ENCODE peak calls at places on chromosomes 5 and 9, in seven cellular contexts. N is cardiac fibroblast, E is psoas muscle, K is kidney, W is glutamatergic neuron, M is cardiac muscle cell, O is neural progenitor cell. I is an unnamed sample.

GRCh38 chr5:140808889-140809291 is 2.0 kb downstream of the PCDHA4 start:
- DNase-seq in N (no peak), E (no peak), K (peak), W (no peak), M (no peak), O (no peak), I (no peak)

GRCh38 chr5:142520885-142521284 is 165.0 kb downstream of the FGF1 start:
- DNase-seq in N (no peak), E (no peak), K (no peak), W (no peak), M (no peak), O (no peak), I (no peak)

GRCh38 chr9:28808042-28808441 is 1234.8 kb upstream of the C9orf72 start:
- DNase-seq in N (peak), E (no peak), K (no peak), W (no peak), M (no peak), O (no peak), I (no peak)

GRCh38 chr9:122197334-122197872 is 31.4 kb downstream of the LHX6 start:
- DNase-seq in N (no peak), E (no peak), K (no peak), W (peak), M (no peak), O (no peak), I (no peak)

GRCh38 chr9:4475301-4475700 is 15.0 kb upstream of the SLC1A1 start:
- DNase-seq in N (peak), E (no peak), K (no peak), W (no peak), M (no peak), O (no peak), I (no peak)

GRCh38 chr5:91091471-91092234 is 291.5 kb downstream of the ARRDC3 start:
- DNase-seq in N (no peak), E (no peak), K (no peak), W (no peak), M (no peak), O (no peak), I (no peak)

GRCh38 chr5:148858547-148858946 is 32.1 kb downstream of the ADRB2 start:
- DNase-seq in N (no peak), E (no peak), K (no peak), W (no peak), M (no peak), O (no peak), I (no peak)

GRCh38 chr9:8916771-8917170 is 1117.2 kb upstream of the DMAC1 start:
- DNase-seq in N (no peak), E (no peak), K (no peak), W (no peak), M (no peak), O (no peak), I (no peak)

GRCh38 chr5:110038297-110038997 is 348.7 kb downstream of the MAN2A1 start:
- DNase-seq in N (peak), E (no peak), K (no peak), W (no peak), M (no peak), O (no peak), I (no peak)

GRCh38 chr5:137753227-137753985 is 757 bp downstream of the HNRNPA0 start:
- DNase-seq in N (no peak), E (peak), K (peak), W (peak), M (peak), O (peak), I (peak)

GRCh38 chr5:63211413-63212132 is 633.0 kb downstream of the LRRC70 start:
- DNase-seq in N (no peak), E (no peak), K (no peak), W (no peak), M (no peak), O (no peak), I (no peak)

GRCh38 chr9:81755721-81756120 is 66.4 kb upstream of the TLE1 start:
- DNase-seq in N (no peak), E (no peak), K (no peak), W (no peak), M (no peak), O (no peak), I (no peak)

GRCh38 chr5:71922584-71923106 is 184.6 kb upstream of the MAP1B start:
- DNase-seq in N (peak), E (no peak), K (no peak), W (no peak), M (no peak), O (no peak), I (no peak)

GRCh38 chr5:138654281-138654867 is 79.2 kb upstream of the HSPA9 start:
- DNase-seq in N (no peak), E (no peak), K (peak), W (peak), M (no peak), O (no peak), I (no peak)

GRCh38 chr9:83070257-83070656 is 7.3 kb upstream of the RASEF start:
- DNase-seq in N (no peak), E (no peak), K (no peak), W (no peak), M (no peak), O (no peak), I (no peak)

GRCh38 chr5:178587793-178588611 is 2.2 kb downstream of the COL23A1 start:
- DNase-seq in N (no peak), E (no peak), K (no peak), W (no peak), M (peak), O (peak), I (no peak)

GRCh38 chr5:166356096-166356495 is 1935.3 kb upstream of the WWC1 start:
- DNase-seq in N (no peak), E (no peak), K (no peak), W (no peak), M (no peak), O (no peak), I (no peak)

GRCh38 chr9:70049672-70050271 is 6.1 kb downstream of the MAMDC2 start:
- DNase-seq in N (peak), E (peak), K (peak), W (no peak), M (no peak), O (no peak), I (no peak)

GRCh38 chr9:136044207-136044970 is 50.7 kb downstream of the NACC2 start:
- DNase-seq in N (no peak), E (no peak), K (peak), W (no peak), M (no peak), O (no peak), I (no peak)

GRCh38 chr9:26326473-26327044 is 566.0 kb downstream of the CAAP1 start:
- DNase-seq in N (peak), E (no peak), K (no peak), W (peak), M (peak), O (peak), I (peak)

GRCh38 chr9:33813712-33814641 is 3.0 kb upstream of the UBE2R2 start:
- DNase-seq in N (peak), E (no peak), K (peak), W (no peak), M (peak), O (peak), I (no peak)

GRCh38 chr9:81609782-81610738 is 79.3 kb downstream of the TLE1 start:
- DNase-seq in N (peak), E (no peak), K (peak), W (no peak), M (peak), O (no peak), I (no peak)

GRCh38 chr5:138523406-138523805 is 19.6 kb downstream of the ETF1 start:
- DNase-seq in N (no peak), E (no peak), K (no peak), W (no peak), M (no peak), O (peak), I (no peak)

GRCh38 chr5:10745133-10745532 is 15.9 kb downstream of the DAP start:
- DNase-seq in N (no peak), E (no peak), K (no peak), W (no peak), M (no peak), O (no peak), I (no peak)

GRCh38 chr5:10744681-10745080 is 16.4 kb downstream of the DAP start:
- DNase-seq in N (no peak), E (no peak), K (no peak), W (no peak), M (no peak), O (no peak), I (no peak)

GRCh38 chr5:10737880-10738279 is 23.2 kb downstream of the DAP start:
- DNase-seq in N (no peak), E (no peak), K (no peak), W (no peak), M (no peak), O (no peak), I (no peak)

GRCh38 chr5:10740384-10740783 is 20.6 kb downstream of the DAP start:
- DNase-seq in N (no peak), E (no peak), K (no peak), W (no peak), M (no peak), O (no peak), I (no peak)

GRCh38 chr5:10741661-10742060 is 19.4 kb downstream of the DAP start:
- DNase-seq in N (no peak), E (no peak), K (no peak), W (no peak), M (no peak), O (no peak), I (no peak)
- TF ChIP-seq CTCF in N (peak), E (no peak), K (no peak), W (no peak), M (no peak), O (peak), I (no peak)

GRCh38 chr5:151924564-151925395 is at the start of gene GLRA1:
- DNase-seq in N (peak), E (peak), K (peak), W (no peak), M (peak), O (peak), I (peak)

GRCh38 chr5:151925396-151925750 is 722 bp upstream of the GLRA1 start:
- DNase-seq in N (no peak), E (no peak), K (no peak), W (no peak), M (no peak), O (no peak), I (no peak)

GRCh38 chr5:151926186-151926585 is 1.5 kb upstream of the GLRA1 start:
- DNase-seq in N (no peak), E (no peak), K (no peak), W (no peak), M (no peak), O (peak), I (no peak)

GRCh38 chr5:151917931-151918330 is 6.7 kb downstream of the GLRA1 start:
- DNase-seq in N (no peak), E (no peak), K (no peak), W (no peak), M (no peak), O (peak), I (peak)

GRCh38 chr5:151923865-151924264 is 786 bp downstream of the GLRA1 start:
- DNase-seq in N (no peak), E (no peak), K (no peak), W (peak), M (peak), O (peak), I (no peak)
- TF ChIP-seq CTCF in N (peak), E (no peak), K (no peak), W (peak), M (peak), O (peak), I (peak)

GRCh38 chr9:130328349-130328801 is 62.8 kb downstream of the HMCN2 start:
- DNase-seq in N (peak), E (peak), K (peak), W (no peak), M (no peak), O (no peak), I (no peak)

GRCh38 chr9:130327781-130328348 is 62.3 kb downstream of the HMCN2 start:
- DNase-seq in N (peak), E (peak), K (peak), W (no peak), M (peak), O (no peak), I (no peak)

GRCh38 chr9:130325921-130326320 is 60.4 kb downstream of the HMCN2 start:
- DNase-seq in N (no peak), E (no peak), K (no peak), W (no peak), M (no peak), O (no peak), I (no peak)

GRCh38 chr9:130329061-130329460 is 63.5 kb downstream of the HMCN2 start:
- DNase-seq in N (no peak), E (no peak), K (no peak), W (no peak), M (no peak), O (no peak), I (no peak)

GRCh38 chr9:130327070-130327780 is 61.7 kb downstream of the HMCN2 start:
- DNase-seq in N (no peak), E (no peak), K (no peak), W (peak), M (peak), O (peak), I (no peak)
- TF ChIP-seq CTCF in N (peak), E (no peak), K (no peak), W (peak), M (peak), O (peak), I (peak)

DNA sequence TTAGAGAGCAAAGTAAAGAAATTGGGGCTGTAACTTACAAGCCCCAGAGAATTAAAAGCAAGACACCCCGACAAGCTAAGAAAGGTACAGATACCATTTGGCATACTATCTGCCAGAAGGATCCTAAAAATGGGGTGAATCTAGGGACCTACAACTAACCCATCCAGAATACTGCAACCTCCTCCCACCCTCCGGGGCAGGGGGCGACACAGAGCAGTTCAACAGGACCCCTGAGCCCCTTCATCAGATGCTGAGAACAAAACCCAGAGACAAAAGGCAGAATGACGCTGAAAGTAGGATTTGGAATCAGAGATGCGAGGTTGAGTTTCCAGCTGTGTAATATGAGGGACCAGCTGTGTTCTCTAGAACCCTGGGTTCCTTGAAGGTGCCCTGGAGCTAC is 71.2 kb downstream of the EPB41L4B start:
- DNase-seq in N (no peak), E (no peak), K (no peak), W (peak), M (no peak), O (peak), I (no peak)
- TF ChIP-seq CTCF in N (no peak), E (no peak), K (no peak), W (peak), M (peak), O (peak), I (no peak)

DNA sequence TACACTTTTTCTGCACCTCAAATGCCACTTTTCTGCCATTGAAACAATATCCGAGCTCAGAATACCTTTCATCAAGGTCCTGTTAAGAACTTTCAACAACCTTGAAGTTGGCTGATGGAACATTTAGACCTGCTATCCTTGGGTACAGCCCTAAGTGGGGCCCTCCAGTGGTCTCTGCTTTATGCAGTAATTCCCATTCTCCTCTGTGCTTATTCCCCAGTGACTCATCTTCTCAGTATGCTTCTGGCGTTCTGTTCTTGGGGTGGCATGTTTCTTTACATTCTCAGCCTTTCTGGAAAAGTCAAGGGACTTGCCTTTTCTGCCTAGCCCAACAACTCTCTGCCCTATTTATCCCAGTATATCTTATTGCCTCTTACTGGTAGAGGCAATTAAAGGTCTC is 7.1 kb downstream of the ANP32B start:
- DNase-seq in N (peak), E (no peak), K (no peak), W (no peak), M (no peak), O (no peak), I (no peak)
- TF ChIP-seq CTCF in N (peak), E (no peak), K (no peak), W (no peak), M (peak), O (no peak), I (no peak)

DNA sequence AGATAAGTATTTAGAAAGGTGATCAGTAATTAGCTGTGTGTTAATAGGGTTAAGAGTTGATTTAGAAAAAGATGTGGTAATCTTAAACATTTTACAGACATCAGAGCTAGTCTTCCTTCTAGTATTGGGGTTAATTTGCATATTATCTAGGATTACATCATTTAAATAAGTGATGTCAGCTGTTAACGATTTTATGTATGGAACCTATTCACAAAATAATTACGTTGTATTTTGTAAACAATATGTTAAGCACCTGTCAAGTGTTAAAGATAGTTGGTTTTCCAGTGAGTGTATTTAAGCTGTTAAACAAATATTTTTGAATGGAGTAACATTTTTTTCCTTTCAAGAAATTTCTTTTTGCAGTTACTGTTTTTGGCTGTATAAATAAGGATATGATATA is 2.2 kb downstream of the DCP2 start:
- DNase-seq in N (no peak), E (no peak), K (no peak), W (no peak), M (no peak), O (no peak), I (no peak)
- TF ChIP-seq CTCF in N (no peak), E (no peak), K (no peak), W (no peak), M (no peak), O (no peak), I (no peak)

I was measured in neural crest cell.